ENCODE peak calls at places on chromosomes 16 and 17, in four cellular contexts. N, U, T and G are unnamed samples.

GRCh38 chr16:50266337-50267091 is at the start of gene ADCY7:
- DNase-seq in N (no peak), U (no peak), T (peak; percentile 72), G (peak; percentile 26)

GRCh38 chr16:2783581-2784375 is 3.6 kb downstream of the PRSS33 start:
- DNase-seq in N (no peak), U (no peak), T (no peak), G (no peak)

GRCh38 chr17:21125862-21126261 is 902 bp upstream of the DHRS7B start:
- DNase-seq in N (no peak), U (no peak), T (no peak), G (no peak)

GRCh38 chr16:81029930-81030604 is 5.6 kb upstream of the ATMIN start:
- DNase-seq in N (no peak), U (no peak), T (no peak), G (no peak)

GRCh38 chr17:8893621-8894020 is 26.1 kb upstream of the PIK3R6 start:
- DNase-seq in N (no peak), U (no peak), T (no peak), G (no peak)

GRCh38 chr16:89700649-89701424 is 668 bp downstream of the SPATA2L start:
- DNase-seq in N (no peak), U (no peak), T (peak; percentile 54), G (no peak)

GRCh38 chr17:10087333-10087732 is 111.1 kb downstream of the GAS7 start:
- DNase-seq in N (no peak), U (no peak), T (no peak), G (no peak)

GRCh38 chr16:87432330-87432915 is 40.3 kb downstream of the MAP1LC3B start:
- DNase-seq in N (no peak), U (no peak), T (no peak), G (no peak)

GRCh38 chr16:79715088-79715487 is 114.6 kb upstream of the MAF start:
- DNase-seq in N (no peak), U (no peak), T (no peak), G (no peak)

GRCh38 chr17:9987779-9988585 is 82.9 kb upstream of the RCVRN start:
- DNase-seq in N (no peak), U (no peak), T (peak; percentile 55), G (no peak)

GRCh38 chr17:45228985-45229517 is 7.4 kb downstream of the FMNL1 start:
- DNase-seq in N (no peak), U (peak; percentile 68), T (peak; percentile 73), G (no peak)

GRCh38 chr16:57863434-57864160 is 61.3 kb upstream of the KIFC3 start:
- DNase-seq in N (peak; percentile 49), U (no peak), T (no peak), G (peak; percentile 45)

GRCh38 chr17:45136846-45137560 is 1.5 kb downstream of the ACBD4 start:
- DNase-seq in N (no peak), U (no peak), T (no peak), G (no peak)

GRCh38 chr16:89970011-89970410 is 21.5 kb downstream of the DEF8 start:
- DNase-seq in N (no peak), U (no peak), T (no peak), G (no peak)

GRCh38 chr17:38970804-38971203 is 3.6 kb upstream of the FBXO47 start:
- DNase-seq in N (no peak), U (no peak), T (no peak), G (no peak)

DNA sequence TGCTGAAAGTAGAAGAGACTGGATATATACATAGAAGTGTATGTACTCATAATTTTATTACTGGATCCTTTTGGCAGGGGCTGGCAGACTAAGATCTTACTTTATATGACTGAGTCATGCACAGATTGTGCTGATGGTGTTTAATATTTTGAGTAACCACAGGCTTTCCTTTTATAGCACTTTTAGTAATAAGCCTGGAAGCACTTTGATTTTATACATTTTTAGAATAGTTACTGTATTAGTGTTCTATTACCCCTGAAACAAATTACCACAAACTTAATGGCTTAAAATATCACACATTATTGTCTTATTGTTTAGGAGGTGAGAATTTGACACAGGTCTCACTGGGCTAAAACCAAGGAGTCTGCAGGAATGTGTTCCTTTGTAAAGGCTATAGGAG is 113.4 kb upstream of the CDH8 start:
- DNase-seq in N (no peak), U (no peak), T (no peak), G (no peak)
- TF ChIP-seq EGR1 in N (no peak), U (no peak), T (no peak), G (no peak)

GRCh38 chr17:15284537-15284936 is 19.4 kb upstream of the PMP22 start:
- DNase-seq in N (no peak), U (no peak), T (no peak), G (no peak)

GRCh38 chr17:15274017-15274416 is 8.9 kb upstream of the PMP22 start:
- DNase-seq in N (no peak), U (no peak), T (no peak), G (no peak)

GRCh38 chr17:15278381-15278780 is 13.3 kb upstream of the PMP22 start:
- DNase-seq in N (no peak), U (no peak), T (no peak), G (no peak)

GRCh38 chr17:15281909-15282308 is 16.8 kb upstream of the PMP22 start:
- DNase-seq in N (no peak), U (no peak), T (no peak), G (no peak)

DNA sequence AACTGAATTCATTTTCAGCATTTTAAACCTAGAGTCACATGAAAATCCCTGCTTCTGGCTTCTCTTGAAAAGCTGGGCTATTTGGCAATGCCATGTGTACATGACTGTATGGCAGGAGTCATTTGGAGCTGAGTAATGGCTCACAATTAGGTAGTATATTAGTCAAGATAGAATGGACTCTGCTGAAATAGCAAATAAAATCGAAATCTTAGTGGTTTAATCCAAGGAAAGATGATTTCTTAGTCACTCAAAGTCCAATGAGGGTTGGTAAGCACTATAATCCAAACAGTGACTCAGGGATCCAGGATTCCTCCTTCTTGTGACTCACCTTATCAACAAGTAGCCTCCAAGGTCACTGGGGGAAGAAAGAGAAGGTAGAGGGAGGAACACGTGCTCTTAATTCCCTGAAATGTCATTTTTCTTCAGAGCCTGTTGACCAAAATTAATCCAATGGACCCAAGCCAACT is 13.9 kb upstream of the PMP22 start:
- DNase-seq in N (no peak), U (no peak), T (no peak), G (no peak)
- TF ChIP-seq EGR1 in N (no peak), U (no peak), T (no peak), G (no peak)

GRCh38 chr17:81921531-81921862 is 3.5 kb upstream of the SIRT7 start:
- DNase-seq in N (no peak), U (no peak), T (no peak), G (no peak)

GRCh38 chr17:81921996-81922565 is 4.1 kb upstream of the SIRT7 start:
- DNase-seq in N (no peak), U (no peak), T (no peak), G (no peak)

GRCh38 chr17:81922566-81923301 is 4.8 kb upstream of the SIRT7 start:
- DNase-seq in N (no peak), U (no peak), T (no peak), G (no peak)

GRCh38 chr17:81924557-81925532 is 2.7 kb downstream of the MAFG start:
- DNase-seq in N (no peak), U (no peak), T (no peak), G (no peak)

GRCh38 chr17:81923302-81924260 is 4.0 kb downstream of the MAFG start:
- DNase-seq in N (no peak), U (no peak), T (peak; percentile 64), G (peak; percentile 21)
- TF ChIP-seq EGR1 in N (no peak), U (no peak), T (peak; percentile 6), G (no peak)

GRCh38 chr16:59121411-59121810 is 387.3 kb upstream of the GOT2 start:
- DNase-seq in N (no peak), U (no peak), T (no peak), G (no peak)

GRCh38 chr16:59126486-59126885 is 392.4 kb upstream of the GOT2 start:
- DNase-seq in N (no peak), U (no peak), T (no peak), G (no peak)
- TF ChIP-seq EGR1 in N (no peak), U (no peak), T (no peak), G (no peak)